ENCODE peak calls at places on chromosomes 11 and 22, in five cellular contexts. F is NCI-H2081, M is SK-N-SH, R is Right ventricle myocardium superior, B is psoas muscle. S is an unnamed sample.
A peak's percentile ranks its signal among the peaks of the same experiment; 100 is the strongest.

GRCh38 chr11:73249858-73250773 is 22.0 kb upstream of the P2RY6 start:
- DNase-seq in B (no peak), M (no peak), R (no peak), F (no peak), S (no peak)

GRCh38 chr11:10498022-10498400 is 42.9 kb downstream of the AMPD3 start:
- DNase-seq in B (no peak), R (no peak), F (no peak), M (no peak), S (no peak)

GRCh38 chr11:77126861-77127673 is 979 bp upstream of the MYO7A start:
- DNase-seq in B (peak; percentile 59), M (peak; percentile 89), R (peak; percentile 73), F (peak; percentile 33), S (no peak)

GRCh38 chr11:1978865-1979473 is 18.7 kb downstream of the H19 start:
- DNase-seq in F (no peak), M (no peak), R (no peak), B (no peak), S (no peak)

GRCh38 chr22:43540570-43540969 is 128.8 kb downstream of the MPPED1 start:
- DNase-seq in M (no peak), F (peak; percentile 1), R (no peak), B (no peak), S (no peak)

GRCh38 chr22:22519591-22519990 is 479 bp downstream of the ZNF280A start:
- DNase-seq in F (no peak), B (no peak), M (no peak), R (no peak), S (no peak)

GRCh38 chr11:10072142-10072541 is 221.9 kb downstream of the SBF2 start:
- DNase-seq in M (no peak), F (no peak), R (no peak), B (no peak), S (no peak)

GRCh38 chr11:76205252-76206076 is 838 bp downstream of the WNT11 start:
- DNase-seq in M (no peak), F (no peak), B (peak; percentile 10), R (peak; percentile 41), S (no peak)